ENCODE peak calls at places on chromosomes 5 and 9, in four cellular contexts. Q, T, K and D are unnamed samples.

GRCh38 chr5:173329370-173330150 is 1.3 kb upstream of the STC2 start:
- DNase-seq in T (peak), Q (no peak), K (no peak), D (no peak)

GRCh38 chr5:172002310-172002709 is 4.1 kb downstream of the FBXW11 start:
- DNase-seq in K (peak), Q (no peak), T (no peak), D (no peak)

GRCh38 chr5:42434047-42434724 is 10.9 kb downstream of the GHR start:
- DNase-seq in Q (no peak), K (no peak), T (no peak), D (no peak)

GRCh38 chr5:68924490-68925145 is 169.2 kb upstream of the SLC30A5 start:
- DNase-seq in Q (no peak), T (no peak), K (peak), D (peak)

GRCh38 chr5:14123974-14124482 is 19.1 kb upstream of the TRIO start:
- DNase-seq in K (no peak), Q (no peak), T (no peak), D (no peak)

GRCh38 chr5:110852541-110852940 is 113.7 kb downstream of the SLC25A46 start:
- DNase-seq in K (no peak), Q (no peak), T (no peak), D (no peak)

GRCh38 chr5:107794731-107795130 is 124.0 kb upstream of the EFNA5 start:
- DNase-seq in T (peak), Q (no peak), K (no peak), D (no peak)

GRCh38 chr5:176473335-176474006 is 25.3 kb downstream of the FAF2 start:
- DNase-seq in Q (no peak), K (no peak), T (peak), D (no peak)

GRCh38 chr5:39062104-39062503 is 12.1 kb downstream of the RICTOR start:
- DNase-seq in Q (no peak), T (no peak), K (no peak), D (no peak)

GRCh38 chr5:30957591-30957990 is 235.9 kb upstream of the CDH6 start:
- DNase-seq in K (no peak), Q (no peak), T (no peak), D (no peak)

GRCh38 chr9:88530051-88530450 is 4.9 kb upstream of the NXNL2 start:
- DNase-seq in T (peak), K (peak), Q (no peak), D (no peak)